ENCODE peak calls at places on chromosome 19, in nine cellular contexts. One of them, this sample, is unnamed. For H3K4me1, the result is how much of the 10 kb centered on the place peaks cover.

GRCh38 chr19:30227661-30228112 is 144.5 kb upstream of the ZNF536 start:
- DNase-seq in pancreas: peak
- DNase-seq in suprapubic skin: no peak
- DNase-seq in CD4-positive, alpha-beta memory T cell: peak
- DNase-seq in heart right ventricle: peak
- DNase-seq in tibial artery: peak
- DNase-seq in A549: peak
- DNase-seq in transverse colon: peak
- DNase-seq in CD8-positive, alpha-beta T cell: no peak
- DNase-seq in this sample: peak

GRCh38 chr19:4013886-4014540 is 6.5 kb downstream of the PIAS4 start:
- DNase-seq in A549: no peak
- DNase-seq in transverse colon: no peak
- DNase-seq in tibial artery: no peak
- DNase-seq in heart right ventricle: no peak
- DNase-seq in CD4-positive, alpha-beta memory T cell: no peak
- DNase-seq in suprapubic skin: no peak
- DNase-seq in pancreas: no peak
- DNase-seq in CD8-positive, alpha-beta T cell: no peak
- DNase-seq in this sample: peak

GRCh38 chr19:20858861-20859260 is 64.2 kb upstream of the ZNF85 start:
- DNase-seq in CD4-positive, alpha-beta memory T cell: no peak
- DNase-seq in tibial artery: no peak
- DNase-seq in CD8-positive, alpha-beta T cell: no peak
- DNase-seq in heart right ventricle: no peak
- DNase-seq in pancreas: no peak
- DNase-seq in A549: no peak
- DNase-seq in transverse colon: no peak
- DNase-seq in suprapubic skin: no peak
- DNase-seq in this sample: no peak

GRCh38 chr19:14758816-14759215 is 19.5 kb downstream of the ADGRE2 start:
- DNase-seq in heart right ventricle: no peak
- DNase-seq in CD8-positive, alpha-beta T cell: no peak
- DNase-seq in suprapubic skin: peak
- DNase-seq in transverse colon: no peak
- DNase-seq in CD4-positive, alpha-beta memory T cell: no peak
- DNase-seq in pancreas: no peak
- DNase-seq in A549: no peak
- DNase-seq in tibial artery: no peak
- DNase-seq in this sample: peak

GRCh38 chr19:2374808-2375207 is 14.7 kb downstream of the TMPRSS9 start:
- DNase-seq in pancreas: no peak
- DNase-seq in CD8-positive, alpha-beta T cell: no peak
- DNase-seq in transverse colon: no peak
- DNase-seq in CD4-positive, alpha-beta memory T cell: no peak
- DNase-seq in A549: no peak
- DNase-seq in heart right ventricle: no peak
- DNase-seq in tibial artery: no peak
- DNase-seq in suprapubic skin: no peak
- DNase-seq in this sample: no peak

GRCh38 chr19:1590641-1591397 is 1.8 kb downstream of the MBD3 start:
- DNase-seq in tibial artery: no peak
- DNase-seq in A549: no peak
- DNase-seq in CD8-positive, alpha-beta T cell: peak
- DNase-seq in heart right ventricle: no peak
- DNase-seq in pancreas: no peak
- DNase-seq in suprapubic skin: no peak
- DNase-seq in CD4-positive, alpha-beta memory T cell: peak
- DNase-seq in transverse colon: peak
- DNase-seq in this sample: no peak

GRCh38 chr19:42596391-42597071 is 1.8 kb upstream of the CEACAM8 start:
- DNase-seq in suprapubic skin: no peak
- DNase-seq in heart right ventricle: peak
- DNase-seq in CD4-positive, alpha-beta memory T cell: peak
- DNase-seq in CD8-positive, alpha-beta T cell: no peak
- DNase-seq in transverse colon: peak
- DNase-seq in tibial artery: no peak
- DNase-seq in A549: peak
- DNase-seq in pancreas: peak
- DNase-seq in this sample: no peak

GRCh38 chr19:39265321-39265916 is 2.8 kb upstream of the IFNL2 start:
- DNase-seq in CD8-positive, alpha-beta T cell: no peak
- DNase-seq in tibial artery: no peak
- DNase-seq in transverse colon: no peak
- DNase-seq in heart right ventricle: no peak
- DNase-seq in pancreas: no peak
- DNase-seq in A549: no peak
- DNase-seq in suprapubic skin: peak
- DNase-seq in CD4-positive, alpha-beta memory T cell: no peak
- DNase-seq in this sample: no peak

GRCh38 chr19:2428027-2428690 is 773 bp upstream of the TIMM13 start:
- DNase-seq in CD4-positive, alpha-beta memory T cell: no peak
- DNase-seq in suprapubic skin: no peak
- DNase-seq in CD8-positive, alpha-beta T cell: no peak
- DNase-seq in pancreas: peak
- DNase-seq in heart right ventricle: no peak
- DNase-seq in A549: no peak
- DNase-seq in transverse colon: peak
- DNase-seq in tibial artery: no peak
- DNase-seq in this sample: peak

GRCh38 chr19:13634658-13635057 is 128.4 kb upstream of the CACNA1A start:
- DNase-seq in CD8-positive, alpha-beta T cell: no peak
- DNase-seq in pancreas: no peak
- DNase-seq in suprapubic skin: no peak
- DNase-seq in transverse colon: no peak
- DNase-seq in CD4-positive, alpha-beta memory T cell: no peak
- DNase-seq in tibial artery: no peak
- DNase-seq in A549: no peak
- DNase-seq in heart right ventricle: no peak
- DNase-seq in this sample: no peak
- H3K4me1 ChIP-seq in CD8-positive, alpha-beta T cell: under half
- H3K4me1 ChIP-seq in pancreas: under half
- H3K4me1 ChIP-seq in suprapubic skin: under half
- H3K4me1 ChIP-seq in transverse colon: under half
- H3K4me1 ChIP-seq in CD4-positive, alpha-beta memory T cell: under half
- H3K4me1 ChIP-seq in tibial artery: under half
- H3K4me1 ChIP-seq in A549: under half
- H3K4me1 ChIP-seq in heart right ventricle: under half
- H3K4me1 ChIP-seq in this sample: under half

GRCh38 chr19:31706131-31706530 is 356.9 kb upstream of the TSHZ3 start:
- DNase-seq in tibial artery: no peak
- DNase-seq in CD4-positive, alpha-beta memory T cell: no peak
- DNase-seq in heart right ventricle: no peak
- DNase-seq in CD8-positive, alpha-beta T cell: no peak
- DNase-seq in A549: no peak
- DNase-seq in transverse colon: no peak
- DNase-seq in suprapubic skin: no peak
- DNase-seq in pancreas: no peak
- DNase-seq in this sample: no peak
- H3K4me1 ChIP-seq in tibial artery: under half
- H3K4me1 ChIP-seq in CD4-positive, alpha-beta memory T cell: under half
- H3K4me1 ChIP-seq in heart right ventricle: under half
- H3K4me1 ChIP-seq in CD8-positive, alpha-beta T cell: under half
- H3K4me1 ChIP-seq in A549: under half
- H3K4me1 ChIP-seq in transverse colon: under half
- H3K4me1 ChIP-seq in suprapubic skin: under half
- H3K4me1 ChIP-seq in pancreas: under half
- H3K4me1 ChIP-seq in this sample: under half

GRCh38 chr19:40279761-40280607 is 5.2 kb downstream of the AKT2 start:
- DNase-seq in transverse colon: no peak
- DNase-seq in heart right ventricle: no peak
- DNase-seq in pancreas: no peak
- DNase-seq in A549: no peak
- DNase-seq in suprapubic skin: no peak
- DNase-seq in CD4-positive, alpha-beta memory T cell: no peak
- DNase-seq in tibial artery: no peak
- DNase-seq in CD8-positive, alpha-beta T cell: no peak
- DNase-seq in this sample: no peak
- H3K4me1 ChIP-seq in transverse colon: half or more
- H3K4me1 ChIP-seq in heart right ventricle: under half
- H3K4me1 ChIP-seq in pancreas: under half
- H3K4me1 ChIP-seq in A549: under half
- H3K4me1 ChIP-seq in suprapubic skin: half or more
- H3K4me1 ChIP-seq in CD4-positive, alpha-beta memory T cell: half or more
- H3K4me1 ChIP-seq in tibial artery: under half
- H3K4me1 ChIP-seq in CD8-positive, alpha-beta T cell: half or more
- H3K4me1 ChIP-seq in this sample: half or more

DNA sequence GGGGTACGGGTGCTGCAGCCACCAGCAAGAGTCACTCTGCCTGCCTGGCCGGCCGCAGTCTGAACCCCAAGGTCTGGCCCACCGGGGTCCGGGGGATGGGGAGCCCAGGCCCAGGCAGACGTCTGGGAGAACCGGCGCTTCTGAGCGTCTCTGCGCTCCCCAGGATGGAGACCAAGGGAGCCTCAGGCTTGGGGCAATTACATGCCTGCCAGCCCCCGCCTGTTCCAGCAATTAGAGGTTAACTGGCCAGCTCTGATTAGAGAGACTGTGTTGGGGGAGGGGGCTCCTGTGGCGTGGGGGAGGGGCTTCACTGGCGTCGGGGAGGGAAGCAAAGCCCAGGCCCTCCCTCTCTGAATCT is 11.9 kb downstream of the MEIS3 start:
- DNase-seq in CD8-positive, alpha-beta T cell: peak
- DNase-seq in heart right ventricle: no peak
- DNase-seq in pancreas: no peak
- DNase-seq in tibial artery: no peak
- DNase-seq in A549: no peak
- DNase-seq in suprapubic skin: no peak
- DNase-seq in transverse colon: no peak
- DNase-seq in CD4-positive, alpha-beta memory T cell: no peak
- DNase-seq in this sample: no peak
- H3K4me1 ChIP-seq in CD8-positive, alpha-beta T cell: under half
- H3K4me1 ChIP-seq in heart right ventricle: under half
- H3K4me1 ChIP-seq in pancreas: under half
- H3K4me1 ChIP-seq in tibial artery: under half
- H3K4me1 ChIP-seq in A549: under half
- H3K4me1 ChIP-seq in suprapubic skin: under half
- H3K4me1 ChIP-seq in transverse colon: under half
- H3K4me1 ChIP-seq in CD4-positive, alpha-beta memory T cell: under half
- H3K4me1 ChIP-seq in this sample: under half

DNA sequence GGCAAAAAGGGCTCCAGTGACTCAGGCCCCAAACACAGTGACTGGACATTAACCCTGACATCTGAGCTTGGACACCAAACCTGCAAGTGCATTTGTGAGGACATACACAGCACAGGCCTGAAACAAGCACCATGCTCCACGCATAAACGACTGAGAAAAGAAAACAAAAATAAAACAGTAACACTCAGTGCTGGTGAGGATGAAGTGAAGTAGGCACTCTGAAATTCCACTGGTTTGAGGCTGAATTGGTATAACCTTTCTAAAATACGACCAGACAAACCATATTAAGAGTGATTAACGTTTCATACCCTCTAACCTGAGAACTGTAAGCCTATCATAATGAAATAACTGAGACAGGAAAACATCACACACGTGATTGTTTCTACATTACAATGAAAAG is 5.5 kb downstream of the SLC35E1 start:
- DNase-seq in pancreas: no peak
- DNase-seq in tibial artery: no peak
- DNase-seq in heart right ventricle: no peak
- DNase-seq in CD4-positive, alpha-beta memory T cell: no peak
- DNase-seq in transverse colon: no peak
- DNase-seq in A549: no peak
- DNase-seq in CD8-positive, alpha-beta T cell: no peak
- DNase-seq in suprapubic skin: no peak
- DNase-seq in this sample: no peak
- H3K4me1 ChIP-seq in pancreas: under half
- H3K4me1 ChIP-seq in tibial artery: under half
- H3K4me1 ChIP-seq in heart right ventricle: under half
- H3K4me1 ChIP-seq in CD4-positive, alpha-beta memory T cell: half or more
- H3K4me1 ChIP-seq in transverse colon: under half
- H3K4me1 ChIP-seq in A549: under half
- H3K4me1 ChIP-seq in CD8-positive, alpha-beta T cell: under half
- H3K4me1 ChIP-seq in suprapubic skin: under half
- H3K4me1 ChIP-seq in this sample: under half

This sample was measured in sigmoid colon.